ENCODE peak calls at places on chromosomes 6 and 20, in seven cellular contexts. One of them, this sample, is unnamed.

GRCh38 chr20:11979306-11980128 is 61.8 kb downstream of the BTBD3 start:
- DNase-seq in fibroblast of the aortic adventitia: no peak
- DNase-seq in GM23248: no peak
- DNase-seq in AG09309: no peak
- DNase-seq in tibial nerve: no peak
- DNase-seq in endodermal cell: no peak
- DNase-seq in cardiac muscle cell: no peak
- DNase-seq in this sample: no peak

GRCh38 chr6:2518029-2518428 is 232.7 kb downstream of the MYLK4 start:
- DNase-seq in fibroblast of the aortic adventitia: no peak
- DNase-seq in GM23248: no peak
- DNase-seq in AG09309: no peak
- DNase-seq in tibial nerve: no peak
- DNase-seq in endodermal cell: no peak
- DNase-seq in cardiac muscle cell: no peak
- DNase-seq in this sample: no peak

GRCh38 chr6:79453558-79454042 is 83.6 kb downstream of the LCA5 start:
- DNase-seq in fibroblast of the aortic adventitia: peak; percentile 62
- DNase-seq in GM23248: peak; percentile 84
- DNase-seq in AG09309: no peak
- DNase-seq in tibial nerve: no peak
- DNase-seq in endodermal cell: no peak
- DNase-seq in cardiac muscle cell: no peak
- DNase-seq in this sample: no peak

GRCh38 chr20:18138266-18138582 is 561 bp downstream of the KAT14 start:
- DNase-seq in fibroblast of the aortic adventitia: no peak
- DNase-seq in GM23248: no peak
- DNase-seq in AG09309: no peak
- DNase-seq in tibial nerve: no peak
- DNase-seq in endodermal cell: no peak
- DNase-seq in cardiac muscle cell: no peak
- DNase-seq in this sample: no peak

GRCh38 chr6:107114872-107115694 is at the start of gene BEND3:
- DNase-seq in fibroblast of the aortic adventitia: no peak
- DNase-seq in GM23248: peak; percentile 47
- DNase-seq in AG09309: no peak
- DNase-seq in tibial nerve: no peak
- DNase-seq in endodermal cell: peak; percentile 81
- DNase-seq in cardiac muscle cell: peak; percentile 66
- DNase-seq in this sample: no peak

GRCh38 chr6:154615483-154616025 is 105.1 kb upstream of the CNKSR3 start:
- DNase-seq in fibroblast of the aortic adventitia: no peak
- DNase-seq in GM23248: peak; percentile 77
- DNase-seq in AG09309: no peak
- DNase-seq in tibial nerve: peak; percentile 19
- DNase-seq in endodermal cell: peak; percentile 59
- DNase-seq in cardiac muscle cell: peak; percentile 31
- DNase-seq in this sample: no peak

GRCh38 chr6:167892835-167893234 is 66.1 kb downstream of the AFDN start:
- DNase-seq in fibroblast of the aortic adventitia: no peak
- DNase-seq in GM23248: no peak
- DNase-seq in AG09309: no peak
- DNase-seq in tibial nerve: no peak
- DNase-seq in endodermal cell: peak; percentile 86
- DNase-seq in cardiac muscle cell: no peak
- DNase-seq in this sample: no peak

GRCh38 chr6:112906737-112907136 is 559.6 kb downstream of the RFPL4B start:
- DNase-seq in fibroblast of the aortic adventitia: peak; percentile 98
- DNase-seq in GM23248: peak; percentile 54
- DNase-seq in AG09309: peak; percentile 95
- DNase-seq in tibial nerve: no peak
- DNase-seq in endodermal cell: no peak
- DNase-seq in cardiac muscle cell: peak; percentile 18
- DNase-seq in this sample: no peak

GRCh38 chr6:152225231-152225934 is 411.8 kb downstream of the SYNE1 start:
- DNase-seq in fibroblast of the aortic adventitia: peak; percentile 58
- DNase-seq in GM23248: peak; percentile 16
- DNase-seq in AG09309: no peak
- DNase-seq in tibial nerve: no peak
- DNase-seq in endodermal cell: no peak
- DNase-seq in cardiac muscle cell: no peak
- DNase-seq in this sample: no peak

GRCh38 chr20:11076434-11076833 is 402.6 kb upstream of the JAG1 start:
- DNase-seq in fibroblast of the aortic adventitia: no peak
- DNase-seq in GM23248: no peak
- DNase-seq in AG09309: no peak
- DNase-seq in tibial nerve: no peak
- DNase-seq in endodermal cell: no peak
- DNase-seq in cardiac muscle cell: no peak
- DNase-seq in this sample: no peak

GRCh38 chr6:45554596-45554995 is 176.9 kb upstream of the SUPT3H start:
- DNase-seq in fibroblast of the aortic adventitia: no peak
- DNase-seq in GM23248: peak; percentile 29
- DNase-seq in AG09309: no peak
- DNase-seq in tibial nerve: no peak
- DNase-seq in endodermal cell: no peak
- DNase-seq in cardiac muscle cell: no peak
- DNase-seq in this sample: no peak

GRCh38 chr20:62860924-62861691 is 514 bp downstream of the TCFL5 start:
- DNase-seq in fibroblast of the aortic adventitia: no peak
- DNase-seq in GM23248: peak; percentile 64
- DNase-seq in AG09309: no peak
- DNase-seq in tibial nerve: no peak
- DNase-seq in endodermal cell: peak; percentile 67
- DNase-seq in cardiac muscle cell: peak; percentile 30
- DNase-seq in this sample: no peak

GRCh38 chr20:46308258-46309157 is at the start of gene CDH22:
- DNase-seq in fibroblast of the aortic adventitia: peak; percentile 19
- DNase-seq in GM23248: peak; percentile 65
- DNase-seq in AG09309: no peak
- DNase-seq in tibial nerve: no peak
- DNase-seq in endodermal cell: peak; percentile 85
- DNase-seq in cardiac muscle cell: peak; percentile 70
- DNase-seq in this sample: no peak

GRCh38 chr20:50193169-50193850 is 2.7 kb downstream of the CEBPB start:
- DNase-seq in fibroblast of the aortic adventitia: peak; percentile 67
- DNase-seq in GM23248: peak; percentile 79
- DNase-seq in AG09309: peak; percentile 52
- DNase-seq in tibial nerve: no peak
- DNase-seq in endodermal cell: peak; percentile 69
- DNase-seq in cardiac muscle cell: no peak
- DNase-seq in this sample: no peak

GRCh38 chr20:17875106-17875980 is 93.3 kb downstream of the SNX5 start:
- DNase-seq in fibroblast of the aortic adventitia: peak; percentile 94
- DNase-seq in GM23248: peak; percentile 75
- DNase-seq in AG09309: peak; percentile 57
- DNase-seq in tibial nerve: peak; percentile 74
- DNase-seq in endodermal cell: no peak
- DNase-seq in cardiac muscle cell: no peak
- DNase-seq in this sample: peak; percentile 83

GRCh38 chr6:46796842-46797241 is 3.7 kb downstream of the MEP1A start:
- DNase-seq in fibroblast of the aortic adventitia: no peak
- DNase-seq in GM23248: no peak
- DNase-seq in AG09309: no peak
- DNase-seq in tibial nerve: no peak
- DNase-seq in endodermal cell: no peak
- DNase-seq in cardiac muscle cell: no peak
- DNase-seq in this sample: no peak

GRCh38 chr20:43863821-43864544 is 50.7 kb upstream of the TOX2 start:
- DNase-seq in fibroblast of the aortic adventitia: peak; percentile 16
- DNase-seq in GM23248: no peak
- DNase-seq in AG09309: no peak
- DNase-seq in tibial nerve: no peak
- DNase-seq in endodermal cell: no peak
- DNase-seq in cardiac muscle cell: no peak
- DNase-seq in this sample: no peak

GRCh38 chr6:169960891-169961611 is 209.6 kb downstream of the ERMARD start:
- DNase-seq in fibroblast of the aortic adventitia: no peak
- DNase-seq in GM23248: peak; percentile 12
- DNase-seq in AG09309: no peak
- DNase-seq in tibial nerve: no peak
- DNase-seq in endodermal cell: peak; percentile 47
- DNase-seq in cardiac muscle cell: no peak
- DNase-seq in this sample: no peak

GRCh38 chr20:47502271-47502730 is 614 bp downstream of the NCOA3 start:
- DNase-seq in fibroblast of the aortic adventitia: peak; percentile 31
- DNase-seq in GM23248: peak; percentile 54
- DNase-seq in AG09309: no peak
- DNase-seq in tibial nerve: no peak
- DNase-seq in endodermal cell: peak; percentile 66
- DNase-seq in cardiac muscle cell: peak; percentile 34
- DNase-seq in this sample: no peak

GRCh38 chr6:77604476-77604875 is 48.4 kb upstream of the MEI4 start:
- DNase-seq in fibroblast of the aortic adventitia: no peak
- DNase-seq in GM23248: no peak
- DNase-seq in AG09309: no peak
- DNase-seq in tibial nerve: no peak
- DNase-seq in endodermal cell: no peak
- DNase-seq in cardiac muscle cell: no peak
- DNase-seq in this sample: no peak

GRCh38 chr6:24927234-24927955 is 8.4 kb downstream of the RIPOR2 start:
- DNase-seq in fibroblast of the aortic adventitia: no peak
- DNase-seq in GM23248: no peak
- DNase-seq in AG09309: no peak
- DNase-seq in tibial nerve: no peak
- DNase-seq in endodermal cell: no peak
- DNase-seq in cardiac muscle cell: no peak
- DNase-seq in this sample: no peak

GRCh38 chr20:36745234-36745926 is 510 bp downstream of the NDRG3 start:
- DNase-seq in fibroblast of the aortic adventitia: peak; percentile 22
- DNase-seq in GM23248: peak; percentile 45
- DNase-seq in AG09309: no peak
- DNase-seq in tibial nerve: no peak
- DNase-seq in endodermal cell: no peak
- DNase-seq in cardiac muscle cell: peak; percentile 53
- DNase-seq in this sample: no peak

GRCh38 chr20:36742558-36742957 is 3.3 kb downstream of the NDRG3 start:
- DNase-seq in fibroblast of the aortic adventitia: no peak
- DNase-seq in GM23248: no peak
- DNase-seq in AG09309: no peak
- DNase-seq in tibial nerve: no peak
- DNase-seq in endodermal cell: no peak
- DNase-seq in cardiac muscle cell: no peak
- DNase-seq in this sample: no peak

GRCh38 chr20:36744764-36745191 is 1.1 kb downstream of the NDRG3 start:
- DNase-seq in fibroblast of the aortic adventitia: peak; percentile 61
- DNase-seq in GM23248: peak; percentile 79
- DNase-seq in AG09309: no peak
- DNase-seq in tibial nerve: no peak
- DNase-seq in endodermal cell: peak; percentile 73
- DNase-seq in cardiac muscle cell: peak; percentile 38
- DNase-seq in this sample: peak; percentile 34

GRCh38 chr20:36745927-36746659 is at the start of gene NDRG3:
- DNase-seq in fibroblast of the aortic adventitia: peak; percentile 92
- DNase-seq in GM23248: peak; percentile 98
- DNase-seq in AG09309: peak; percentile 54
- DNase-seq in tibial nerve: peak; percentile 86
- DNase-seq in endodermal cell: peak; percentile 98
- DNase-seq in cardiac muscle cell: peak; percentile 97
- DNase-seq in this sample: peak; percentile 79

GRCh38 chr20:36744243-36744642 is 1.6 kb downstream of the NDRG3 start:
- DNase-seq in fibroblast of the aortic adventitia: no peak
- DNase-seq in GM23248: peak; percentile 6
- DNase-seq in AG09309: no peak
- DNase-seq in tibial nerve: no peak
- DNase-seq in endodermal cell: no peak
- DNase-seq in cardiac muscle cell: no peak
- DNase-seq in this sample: no peak
- H3K4me3 ChIP-seq in fibroblast of the aortic adventitia: no peak overlapping the region
- H3K4me3 ChIP-seq in GM23248: peak overlapping the region; percentile 76
- H3K4me3 ChIP-seq in AG09309: no peak overlapping the region
- H3K4me3 ChIP-seq in tibial nerve: no peak overlapping the region
- H3K4me3 ChIP-seq in endodermal cell: peak overlapping the region; percentile 11
- H3K4me3 ChIP-seq in cardiac muscle cell: no peak overlapping the region
- H3K4me3 ChIP-seq in this sample: peak overlapping the region; percentile 87

GRCh38 chr6:163355471-163355991 is 59.0 kb upstream of the QKI start:
- DNase-seq in fibroblast of the aortic adventitia: peak; percentile 76
- DNase-seq in GM23248: peak; percentile 85
- DNase-seq in AG09309: no peak
- DNase-seq in tibial nerve: peak; percentile 27
- DNase-seq in endodermal cell: no peak
- DNase-seq in cardiac muscle cell: no peak
- DNase-seq in this sample: no peak

GRCh38 chr6:163356324-163356723 is 58.2 kb upstream of the QKI start:
- DNase-seq in fibroblast of the aortic adventitia: peak; percentile 60
- DNase-seq in GM23248: peak; percentile 91
- DNase-seq in AG09309: peak; percentile 17
- DNase-seq in tibial nerve: peak; percentile 47
- DNase-seq in endodermal cell: peak; percentile 71
- DNase-seq in cardiac muscle cell: peak; percentile 51
- DNase-seq in this sample: no peak

GRCh38 chr6:163354085-163354484 is 60.4 kb upstream of the QKI start:
- DNase-seq in fibroblast of the aortic adventitia: peak; percentile 15
- DNase-seq in GM23248: peak; percentile 85
- DNase-seq in AG09309: no peak
- DNase-seq in tibial nerve: no peak
- DNase-seq in endodermal cell: no peak
- DNase-seq in cardiac muscle cell: no peak
- DNase-seq in this sample: no peak

GRCh38 chr6:163356743-163357142 is 57.8 kb upstream of the QKI start:
- DNase-seq in fibroblast of the aortic adventitia: no peak
- DNase-seq in GM23248: no peak
- DNase-seq in AG09309: no peak
- DNase-seq in tibial nerve: no peak
- DNase-seq in endodermal cell: no peak
- DNase-seq in cardiac muscle cell: no peak
- DNase-seq in this sample: no peak

GRCh38 chr6:163354779-163355431 is 59.6 kb upstream of the QKI start:
- DNase-seq in fibroblast of the aortic adventitia: peak; percentile 75
- DNase-seq in GM23248: peak; percentile 64
- DNase-seq in AG09309: no peak
- DNase-seq in tibial nerve: peak; percentile 22
- DNase-seq in endodermal cell: no peak
- DNase-seq in cardiac muscle cell: no peak
- DNase-seq in this sample: no peak
- H3K4me3 ChIP-seq in fibroblast of the aortic adventitia: peak overlapping the region; percentile 1
- H3K4me3 ChIP-seq in GM23248: peak overlapping the region; percentile 57
- H3K4me3 ChIP-seq in AG09309: no peak overlapping the region
- H3K4me3 ChIP-seq in tibial nerve: no peak overlapping the region
- H3K4me3 ChIP-seq in endodermal cell: no peak overlapping the region
- H3K4me3 ChIP-seq in cardiac muscle cell: no peak overlapping the region
- H3K4me3 ChIP-seq in this sample: no peak overlapping the region

GRCh38 chr6:159376443-159377182 is 207.4 kb downstream of the FNDC1 start:
- DNase-seq in fibroblast of the aortic adventitia: peak; percentile 56
- DNase-seq in GM23248: peak; percentile 64
- DNase-seq in AG09309: no peak
- DNase-seq in tibial nerve: no peak
- DNase-seq in endodermal cell: no peak
- DNase-seq in cardiac muscle cell: no peak
- DNase-seq in this sample: no peak
- H3K4me3 ChIP-seq in fibroblast of the aortic adventitia: no peak overlapping the region
- H3K4me3 ChIP-seq in GM23248: peak overlapping the region; percentile 15
- H3K4me3 ChIP-seq in AG09309: no peak overlapping the region
- H3K4me3 ChIP-seq in tibial nerve: no peak overlapping the region
- H3K4me3 ChIP-seq in endodermal cell: no peak overlapping the region
- H3K4me3 ChIP-seq in cardiac muscle cell: no peak overlapping the region
- H3K4me3 ChIP-seq in this sample: no peak overlapping the region

DNA sequence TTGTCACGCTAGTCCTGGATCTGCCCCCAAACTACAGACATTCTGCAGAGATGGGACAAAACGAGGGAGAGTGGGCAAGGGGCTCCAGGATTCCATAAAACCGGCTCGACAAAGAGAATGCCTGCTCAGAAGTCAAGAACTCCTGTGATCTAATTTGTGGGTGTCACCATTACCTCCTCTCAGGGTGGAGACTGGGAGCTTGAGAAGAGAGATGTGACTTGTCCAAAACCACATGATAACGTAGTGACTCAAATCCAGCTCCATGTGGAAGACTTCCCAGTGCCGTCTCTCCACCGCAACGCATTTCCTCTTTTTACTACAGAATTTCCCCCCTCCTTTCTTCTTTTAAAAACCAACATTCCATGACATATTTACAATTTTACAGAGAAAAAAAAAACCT is 44.3 kb downstream of the TRERF1 start:
- DNase-seq in fibroblast of the aortic adventitia: peak; percentile 93
- DNase-seq in GM23248: peak; percentile 96
- DNase-seq in AG09309: peak; percentile 64
- DNase-seq in tibial nerve: no peak
- DNase-seq in endodermal cell: no peak
- DNase-seq in cardiac muscle cell: no peak
- DNase-seq in this sample: no peak
- H3K4me3 ChIP-seq in fibroblast of the aortic adventitia: peak overlapping the region; percentile 26
- H3K4me3 ChIP-seq in GM23248: peak overlapping the region; percentile 66
- H3K4me3 ChIP-seq in AG09309: no peak overlapping the region
- H3K4me3 ChIP-seq in tibial nerve: no peak overlapping the region
- H3K4me3 ChIP-seq in endodermal cell: no peak overlapping the region
- H3K4me3 ChIP-seq in cardiac muscle cell: no peak overlapping the region
- H3K4me3 ChIP-seq in this sample: no peak overlapping the region